ENCODE peak calls at places on chromosomes 1 and 21, in five cellular contexts. One of them, this sample, is unnamed.

GRCh38 chr1:98103617-98104284 is 182.9 kb upstream of the DPYD start:
- DNase-seq in HCT116: no peak
- DNase-seq in PC-3: peak; percentile 23
- DNase-seq in GM23248: peak; percentile 46
- DNase-seq in hepatocyte: no peak
- DNase-seq in this sample: no peak

GRCh38 chr1:56434659-56435202 is 144.6 kb downstream of the PLPP3 start:
- DNase-seq in PC-3: no peak
- DNase-seq in hepatocyte: no peak
- DNase-seq in GM23248: no peak
- DNase-seq in HCT116: no peak
- DNase-seq in this sample: peak; percentile 34

GRCh38 chr1:16960560-16961296 is 19.7 kb downstream of the MFAP2 start:
- DNase-seq in PC-3: peak; percentile 87
- DNase-seq in hepatocyte: peak; percentile 94
- DNase-seq in HCT116: peak; percentile 72
- DNase-seq in GM23248: peak; percentile 96
- DNase-seq in this sample: peak; percentile 73

GRCh38 chr1:2308844-2309243 is 80.7 kb downstream of the SKI start:
- DNase-seq in hepatocyte: no peak
- DNase-seq in GM23248: no peak
- DNase-seq in PC-3: no peak
- DNase-seq in HCT116: no peak
- DNase-seq in this sample: no peak

GRCh38 chr1:2382621-2383361 is 8.6 kb downstream of the MORN1 start:
- DNase-seq in PC-3: peak; percentile 72
- DNase-seq in hepatocyte: peak; percentile 67
- DNase-seq in HCT116: peak; percentile 26
- DNase-seq in GM23248: peak; percentile 64
- DNase-seq in this sample: peak; percentile 33

GRCh38 chr1:205446828-205447227 is 9.0 kb downstream of the BLACAT1 start:
- DNase-seq in hepatocyte: no peak
- DNase-seq in HCT116: no peak
- DNase-seq in PC-3: no peak
- DNase-seq in GM23248: no peak
- DNase-seq in this sample: no peak

GRCh38 chr1:209190591-209191241 is 392.8 kb upstream of the CAMK1G start:
- DNase-seq in hepatocyte: peak; percentile 73
- DNase-seq in HCT116: peak; percentile 33
- DNase-seq in PC-3: peak; percentile 86
- DNase-seq in GM23248: peak; percentile 54
- DNase-seq in this sample: peak; percentile 42

GRCh38 chr1:185846672-185847440 is 112.7 kb downstream of the HMCN1 start:
- DNase-seq in PC-3: no peak
- DNase-seq in hepatocyte: no peak
- DNase-seq in HCT116: no peak
- DNase-seq in GM23248: peak; percentile 87
- DNase-seq in this sample: no peak

GRCh38 chr1:29122662-29122986 is 1.1 kb downstream of the TMEM200B start:
- DNase-seq in GM23248: peak; percentile 96
- DNase-seq in hepatocyte: peak; percentile 74
- DNase-seq in PC-3: peak; percentile 82
- DNase-seq in HCT116: no peak
- DNase-seq in this sample: no peak

GRCh38 chr1:230283678-230284077 is 142.5 kb downstream of the PGBD5 start:
- DNase-seq in PC-3: no peak
- DNase-seq in HCT116: no peak
- DNase-seq in GM23248: no peak
- DNase-seq in hepatocyte: no peak
- DNase-seq in this sample: no peak

GRCh38 chr21:31201548-31201947 is 142.5 kb downstream of the TIAM1 start:
- DNase-seq in PC-3: no peak
- DNase-seq in hepatocyte: no peak
- DNase-seq in HCT116: no peak
- DNase-seq in GM23248: peak; percentile 92
- DNase-seq in this sample: no peak

GRCh38 chr1:162697140-162697895 is 65.1 kb downstream of the DDR2 start:
- DNase-seq in hepatocyte: peak; percentile 48
- DNase-seq in HCT116: no peak
- DNase-seq in PC-3: peak; percentile 65
- DNase-seq in GM23248: no peak
- DNase-seq in this sample: no peak

GRCh38 chr21:30408782-30409494 is 13.1 kb downstream of the KRTAP13-1 start:
- DNase-seq in PC-3: peak; percentile 93
- DNase-seq in GM23248: peak; percentile 49
- DNase-seq in HCT116: peak; percentile 2
- DNase-seq in hepatocyte: peak; percentile 81
- DNase-seq in this sample: no peak

GRCh38 chr1:247966520-247967204 is 1.6 kb downstream of the OR2AK2 start:
- DNase-seq in PC-3: no peak
- DNase-seq in GM23248: no peak
- DNase-seq in hepatocyte: no peak
- DNase-seq in HCT116: no peak
- DNase-seq in this sample: no peak

GRCh38 chr1:22702255-22702654 is 8.4 kb upstream of the EPHB2 start:
- DNase-seq in PC-3: no peak
- DNase-seq in hepatocyte: peak; percentile 76
- DNase-seq in GM23248: no peak
- DNase-seq in HCT116: no peak
- DNase-seq in this sample: no peak

GRCh38 chr1:219412772-219413171 is 200.1 kb downstream of the ZC3H11B start:
- DNase-seq in HCT116: no peak
- DNase-seq in hepatocyte: no peak
- DNase-seq in GM23248: peak; percentile 42
- DNase-seq in PC-3: no peak
- DNase-seq in this sample: no peak

DNA sequence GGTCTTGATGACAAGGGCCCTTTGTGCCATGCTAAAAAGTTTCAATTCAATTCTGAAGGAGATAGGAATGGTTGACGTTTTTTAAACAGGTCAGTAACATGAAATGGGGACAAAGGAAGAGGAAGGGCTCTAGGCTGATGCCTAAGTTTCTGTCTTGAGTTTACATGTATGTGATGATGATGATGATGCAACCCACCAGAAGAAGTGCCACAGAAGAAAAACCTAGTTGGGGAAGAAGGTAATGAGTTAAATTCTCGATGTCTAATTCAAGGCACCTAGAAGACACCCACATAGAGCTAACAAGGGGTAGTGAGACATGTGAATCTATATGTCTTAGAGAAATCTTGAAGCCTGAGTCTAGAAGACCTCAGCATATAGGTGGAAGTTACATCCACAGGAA is 44.4 kb upstream of the ATP1A1 start:
- DNase-seq in PC-3: no peak
- DNase-seq in hepatocyte: no peak
- DNase-seq in GM23248: no peak
- DNase-seq in HCT116: no peak
- DNase-seq in this sample: no peak
- H3K4me1 ChIP-seq in PC-3: peaks cover 25% of the 10 kb centered on the region
- H3K4me1 ChIP-seq in hepatocyte: peaks cover 19% of the 10 kb centered on the region
- H3K4me1 ChIP-seq in GM23248: no peaks in the 10 kb centered on the region
- H3K4me1 ChIP-seq in HCT116: no peaks in the 10 kb centered on the region
- H3K4me1 ChIP-seq in this sample: peaks cover 96% of the 10 kb centered on the region

GRCh38 chr1:206555473-206555935 is 48.2 kb downstream of the RASSF5 start:
- DNase-seq in hepatocyte: peak; percentile 27
- DNase-seq in GM23248: peak; percentile 46
- DNase-seq in HCT116: no peak
- DNase-seq in PC-3: no peak
- DNase-seq in this sample: peak; percentile 35

GRCh38 chr1:206556047-206556747 is 48.9 kb downstream of the RASSF5 start:
- DNase-seq in GM23248: no peak
- DNase-seq in PC-3: peak; percentile 42
- DNase-seq in hepatocyte: no peak
- DNase-seq in HCT116: no peak
- DNase-seq in this sample: no peak

GRCh38 chr1:206551985-206552325 is 44.6 kb downstream of the RASSF5 start:
- DNase-seq in GM23248: no peak
- DNase-seq in PC-3: no peak
- DNase-seq in hepatocyte: no peak
- DNase-seq in HCT116: no peak
- DNase-seq in this sample: no peak

GRCh38 chr1:206554833-206555472 is 47.6 kb downstream of the RASSF5 start:
- DNase-seq in HCT116: no peak
- DNase-seq in hepatocyte: no peak
- DNase-seq in PC-3: no peak
- DNase-seq in GM23248: no peak
- DNase-seq in this sample: no peak

GRCh38 chr1:206554201-206554600 is 46.9 kb downstream of the RASSF5 start:
- DNase-seq in GM23248: no peak
- DNase-seq in hepatocyte: no peak
- DNase-seq in PC-3: no peak
- DNase-seq in HCT116: no peak
- DNase-seq in this sample: no peak
- H3K27ac ChIP-seq in GM23248: no peak overlapping the region
- H3K27ac ChIP-seq in hepatocyte: no peak overlapping the region
- H3K27ac ChIP-seq in PC-3: no peak overlapping the region
- H3K27ac ChIP-seq in HCT116: no peak overlapping the region
- H3K27ac ChIP-seq in this sample: no peak overlapping the region

DNA sequence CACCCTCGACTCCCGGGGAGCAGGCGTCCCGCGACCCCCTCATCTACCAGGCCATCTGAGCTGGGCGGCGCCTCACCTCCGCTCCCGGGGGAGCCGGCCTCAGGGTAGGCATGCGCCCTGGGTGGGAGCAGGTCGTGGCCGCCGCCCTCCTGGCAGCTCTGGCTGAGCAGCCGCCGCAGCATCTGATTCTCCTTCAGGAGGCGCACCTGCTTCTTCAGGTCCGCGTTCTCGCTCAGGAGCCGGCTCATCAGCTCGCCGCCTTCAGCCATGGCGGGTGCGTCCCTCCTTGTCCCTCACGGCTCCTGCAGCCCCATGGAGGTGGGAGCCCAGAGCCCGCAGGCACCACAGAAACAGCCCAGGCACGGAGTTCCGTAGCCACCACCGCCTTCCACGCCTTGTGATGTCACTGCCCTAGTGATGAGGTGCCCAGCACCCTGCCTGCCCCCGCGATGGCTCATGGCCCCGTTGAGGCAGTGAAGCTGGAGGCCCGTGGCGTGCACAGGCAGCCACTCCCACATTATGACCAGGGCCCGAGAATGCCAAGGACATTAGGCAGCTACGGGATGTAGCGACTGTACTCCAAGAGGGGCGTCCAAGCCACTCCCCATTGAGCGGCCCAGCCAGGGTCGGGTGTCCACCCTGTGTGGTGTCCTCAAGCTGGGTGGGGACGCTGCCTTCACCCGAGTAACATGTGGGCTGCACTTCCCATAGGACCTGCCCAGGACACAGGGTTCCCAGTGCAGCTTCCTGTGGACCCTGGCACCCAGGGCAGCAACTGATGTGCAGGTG is 1.5 kb downstream of the SPATC1L start:
- DNase-seq in HCT116: no peak
- DNase-seq in PC-3: no peak
- DNase-seq in hepatocyte: peak; percentile 8
- DNase-seq in GM23248: peak; percentile 73
- DNase-seq in this sample: no peak
- TF ChIP-seq EZH2phosphoT487 in HCT116: no peak
- TF ChIP-seq EZH2phosphoT487 in PC-3: no peak
- TF ChIP-seq EZH2phosphoT487 in hepatocyte: no peak
- TF ChIP-seq EZH2phosphoT487 in GM23248: no peak
- TF ChIP-seq EZH2phosphoT487 in this sample: no peak

GRCh38 chr1:61301824-61302652 is 219.7 kb downstream of the NFIA start:
- DNase-seq in GM23248: peak; percentile 89
- DNase-seq in hepatocyte: no peak
- DNase-seq in PC-3: no peak
- DNase-seq in HCT116: no peak
- DNase-seq in this sample: no peak

GRCh38 chr1:61299468-61299867 is 217.1 kb downstream of the NFIA start:
- DNase-seq in PC-3: peak; percentile 52
- DNase-seq in hepatocyte: peak; percentile 27
- DNase-seq in HCT116: no peak
- DNase-seq in GM23248: no peak
- DNase-seq in this sample: no peak

GRCh38 chr1:61295818-61296537 is 213.6 kb downstream of the NFIA start:
- DNase-seq in PC-3: no peak
- DNase-seq in HCT116: no peak
- DNase-seq in hepatocyte: no peak
- DNase-seq in GM23248: no peak
- DNase-seq in this sample: no peak

GRCh38 chr1:61297887-61298286 is 215.5 kb downstream of the NFIA start:
- DNase-seq in PC-3: no peak
- DNase-seq in hepatocyte: no peak
- DNase-seq in GM23248: no peak
- DNase-seq in HCT116: no peak
- DNase-seq in this sample: no peak

GRCh38 chr1:61300899-61301298 is 218.5 kb downstream of the NFIA start:
- DNase-seq in hepatocyte: no peak
- DNase-seq in HCT116: no peak
- DNase-seq in GM23248: no peak
- DNase-seq in PC-3: no peak
- DNase-seq in this sample: no peak
- H3K4me1 ChIP-seq in hepatocyte: peaks cover 31% of the 10 kb centered on the region
- H3K4me1 ChIP-seq in HCT116: no peaks in the 10 kb centered on the region
- H3K4me1 ChIP-seq in GM23248: peaks cover 14% of the 10 kb centered on the region
- H3K4me1 ChIP-seq in PC-3: peaks cover 23% of the 10 kb centered on the region
- H3K4me1 ChIP-seq in this sample: no peaks in the 10 kb centered on the region

DNA sequence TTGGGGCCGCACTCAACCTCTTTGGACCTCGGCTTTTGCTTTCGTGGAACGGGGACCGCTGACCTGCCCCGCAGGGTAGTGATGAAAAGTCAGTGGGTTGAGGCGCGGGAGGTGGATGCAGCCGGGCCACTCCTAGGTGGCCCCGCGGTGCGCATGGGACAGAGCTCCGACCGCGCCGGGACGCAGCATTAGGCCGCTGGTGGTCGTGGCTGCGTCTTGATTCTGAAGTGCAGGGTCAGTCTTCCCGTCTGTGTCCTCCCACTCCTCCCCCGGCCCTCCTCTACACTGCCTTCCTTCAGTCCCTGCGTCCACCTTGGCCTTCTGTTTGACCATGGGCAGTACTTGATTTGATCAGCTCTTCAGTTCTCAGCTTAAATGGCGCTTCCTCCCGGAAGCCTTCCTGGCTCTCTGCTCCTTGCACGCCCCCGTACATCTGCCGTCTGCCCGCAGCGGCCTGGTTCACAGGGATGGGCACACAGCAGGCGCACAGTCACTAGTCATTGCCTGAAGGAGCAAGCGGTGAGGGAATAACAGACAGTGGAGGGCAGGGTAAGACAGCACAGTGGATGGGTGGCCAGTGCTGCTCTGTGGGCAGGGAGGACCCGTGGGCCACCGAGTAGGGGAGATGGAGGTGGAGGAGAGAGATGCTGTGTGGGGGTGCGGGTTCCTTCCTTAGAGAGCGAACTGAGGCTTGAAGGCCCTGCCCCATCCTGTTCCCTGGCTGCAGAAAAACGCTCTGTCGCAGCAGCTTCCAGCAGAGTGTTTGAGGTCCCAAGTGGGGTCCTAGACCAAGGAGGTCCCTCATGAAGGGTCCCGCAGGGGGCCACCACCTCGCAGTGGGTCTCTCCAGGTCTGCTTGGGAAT is 690 bp downstream of the THEMIS2 start:
- DNase-seq in GM23248: peak; percentile 82
- DNase-seq in PC-3: no peak
- DNase-seq in hepatocyte: no peak
- DNase-seq in HCT116: no peak
- DNase-seq in this sample: no peak
- H3K27ac ChIP-seq in GM23248: no peak overlapping the region
- H3K27ac ChIP-seq in PC-3: no peak overlapping the region
- H3K27ac ChIP-seq in hepatocyte: no peak overlapping the region
- H3K27ac ChIP-seq in HCT116: peak overlapping the region; percentile 37
- H3K27ac ChIP-seq in this sample: peak overlapping the region; percentile 0